ENCODE peak calls at places on chromosomes 16 and 17, in nine cellular contexts. Q, I, G, W, Y, T, V, C and L are unnamed samples.

GRCh38 chr16:290015-290680 is 7.2 kb downstream of the PDIA2 start:
- DNase-seq in T (no peak), W (no peak), C (no peak), Q (no peak), V (no peak), Y (peak; percentile 60), I (no peak), G (no peak), L (no peak)

GRCh38 chr17:1228752-1229353 is 41.4 kb upstream of the BHLHA9 start:
- DNase-seq in W (no peak), Q (no peak), V (no peak), I (no peak), Y (no peak), C (peak; percentile 31), T (no peak), G (no peak), L (no peak)

GRCh38 chr17:60421273-60422161 is 772 bp upstream of the CHCT1 start:
- DNase-seq in Y (peak; percentile 74), G (peak; percentile 77), Q (peak; percentile 86), T (peak; percentile 73), I (peak; percentile 26), W (peak; percentile 60), C (peak; percentile 82), V (no peak), L (no peak)

GRCh38 chr17:49787932-49788442 is 494 bp upstream of the KAT7 start:
- DNase-seq in Y (no peak), T (peak; percentile 26), C (peak; percentile 67), G (peak; percentile 20), Q (no peak), W (no peak), V (no peak), I (no peak), L (no peak)

GRCh38 chr17:59221159-59221847 is 992 bp downstream of the GDPD1 start:
- DNase-seq in G (peak; percentile 6), Q (no peak), C (no peak), V (no peak), Y (no peak), I (no peak), T (no peak), W (no peak), L (no peak)

GRCh38 chr17:13413001-13413400 is 188.7 kb downstream of the HS3ST3A1 start:
- DNase-seq in V (no peak), Q (no peak), C (no peak), T (no peak), I (no peak), W (no peak), Y (no peak), G (no peak), L (peak; percentile 27)

GRCh38 chr17:14310584-14310983 is 9.7 kb downstream of the HS3ST3B1 start:
- DNase-seq in Y (no peak), T (no peak), W (no peak), V (no peak), C (no peak), G (no peak), Q (no peak), I (peak; percentile 27), L (no peak)

GRCh38 chr16:64964126-64964540 is 157.7 kb downstream of the CDH11 start:
- DNase-seq in V (no peak), T (no peak), Y (no peak), G (no peak), W (no peak), C (no peak), I (no peak), Q (no peak), L (peak; percentile 72)

GRCh38 chr16:19555938-19556778 is 655 bp downstream of the VPS35L start:
- DNase-seq in W (no peak), V (no peak), G (peak; percentile 77), T (peak; percentile 15), Y (no peak), Q (no peak), C (peak; percentile 65), I (peak; percentile 27), L (peak; percentile 35)

GRCh38 chr17:50779747-50780363 is 12.5 kb upstream of the ANKRD40CL start:
- DNase-seq in V (no peak), Q (no peak), Y (no peak), I (no peak), G (no peak), C (no peak), T (peak; percentile 49), W (no peak), L (no peak)

GRCh38 chr16:24291932-24292331 is 35.8 kb downstream of the CACNG3 start:
- DNase-seq in V (no peak), W (no peak), Y (no peak), C (no peak), I (no peak), G (no peak), Q (no peak), T (no peak), L (no peak)

GRCh38 chr16:24289301-24289700 is 33.2 kb downstream of the CACNG3 start:
- DNase-seq in C (peak; percentile 6), W (no peak), V (no peak), Q (no peak), G (peak; percentile 71), Y (no peak), I (no peak), T (no peak), L (no peak)

GRCh38 chr16:24282129-24282528 is 26.0 kb downstream of the CACNG3 start:
- DNase-seq in G (no peak), C (no peak), V (no peak), W (no peak), Q (no peak), I (no peak), Y (no peak), T (no peak), L (no peak)

GRCh38 chr16:24288516-24288915 is 32.4 kb downstream of the CACNG3 start:
- DNase-seq in Y (no peak), I (no peak), W (no peak), C (no peak), Q (no peak), V (no peak), G (no peak), T (no peak), L (no peak)

DNA sequence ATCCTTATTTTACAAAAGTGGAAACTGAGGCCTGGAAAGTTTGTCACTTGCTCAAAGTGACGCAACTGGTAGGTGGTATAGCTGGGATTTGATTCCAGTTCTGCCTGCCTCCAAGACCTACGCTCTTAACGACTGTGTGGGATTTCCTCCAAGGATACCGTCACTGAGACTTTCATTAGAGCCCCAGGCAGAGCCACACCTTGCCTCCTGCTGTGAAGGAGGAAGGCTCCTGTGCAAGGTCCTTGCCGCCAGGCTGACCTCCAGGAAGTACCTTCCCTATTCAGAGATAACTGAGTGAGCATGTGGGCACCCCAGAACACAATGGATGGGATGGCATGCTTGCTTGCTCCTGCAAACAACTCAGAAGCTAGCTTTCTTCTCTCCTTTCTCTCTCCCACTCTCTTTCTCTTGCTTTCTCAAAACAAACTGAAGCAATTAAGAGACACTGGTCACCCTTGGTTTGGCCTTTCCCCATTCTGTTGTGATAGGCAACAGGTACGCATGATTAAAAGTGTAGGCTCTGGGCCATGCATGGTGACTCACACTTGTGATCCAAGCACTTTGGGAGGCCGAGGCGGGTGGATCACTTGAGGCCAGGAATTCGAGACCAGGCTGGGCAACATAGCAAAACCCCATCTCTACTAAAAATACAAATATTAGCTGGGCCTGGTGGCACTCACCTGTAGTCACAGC is 30.7 kb downstream of the CACNG3 start:
- DNase-seq in C (no peak), Q (no peak), G (no peak), I (no peak), T (no peak), W (no peak), V (no peak), Y (no peak), L (no peak)
- TF ChIP-seq CTCF in C (no peak), Q (no peak), G (no peak), I (no peak), T (no peak), W (no peak), V (no peak), Y (no peak), L (no peak)

DNA sequence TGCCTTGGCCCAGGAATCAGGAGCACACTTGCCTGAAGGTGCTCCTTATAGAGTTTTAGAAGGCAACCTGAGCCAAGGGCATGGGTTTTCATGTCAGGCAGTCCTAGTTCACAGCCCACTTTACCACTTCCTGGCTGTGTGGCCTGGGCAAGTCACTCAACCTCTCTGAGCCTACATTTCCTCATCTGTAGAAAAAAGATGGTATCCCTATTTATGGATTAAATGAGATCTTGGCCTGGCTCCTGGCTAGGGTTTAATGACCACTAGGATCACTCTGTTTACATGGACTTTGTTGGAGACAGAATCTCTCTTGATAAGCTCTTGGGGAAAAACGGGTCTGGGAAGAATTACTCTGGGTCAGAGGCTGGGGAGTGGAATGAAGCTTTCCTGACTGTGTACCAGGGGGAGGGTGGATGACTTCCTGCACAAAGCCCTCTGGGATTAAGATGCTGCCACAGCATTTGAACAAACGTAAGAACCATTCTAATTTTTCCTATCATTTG is 2.3 kb downstream of the MT2A start:
- DNase-seq in Y (no peak), W (no peak), V (no peak), T (no peak), G (no peak), I (no peak), C (no peak), Q (no peak), L (no peak)
- TF ChIP-seq CTCF in Y (no peak), W (no peak), V (no peak), T (no peak), G (no peak), I (no peak), C (no peak), Q (no peak), L (no peak)

DNA sequence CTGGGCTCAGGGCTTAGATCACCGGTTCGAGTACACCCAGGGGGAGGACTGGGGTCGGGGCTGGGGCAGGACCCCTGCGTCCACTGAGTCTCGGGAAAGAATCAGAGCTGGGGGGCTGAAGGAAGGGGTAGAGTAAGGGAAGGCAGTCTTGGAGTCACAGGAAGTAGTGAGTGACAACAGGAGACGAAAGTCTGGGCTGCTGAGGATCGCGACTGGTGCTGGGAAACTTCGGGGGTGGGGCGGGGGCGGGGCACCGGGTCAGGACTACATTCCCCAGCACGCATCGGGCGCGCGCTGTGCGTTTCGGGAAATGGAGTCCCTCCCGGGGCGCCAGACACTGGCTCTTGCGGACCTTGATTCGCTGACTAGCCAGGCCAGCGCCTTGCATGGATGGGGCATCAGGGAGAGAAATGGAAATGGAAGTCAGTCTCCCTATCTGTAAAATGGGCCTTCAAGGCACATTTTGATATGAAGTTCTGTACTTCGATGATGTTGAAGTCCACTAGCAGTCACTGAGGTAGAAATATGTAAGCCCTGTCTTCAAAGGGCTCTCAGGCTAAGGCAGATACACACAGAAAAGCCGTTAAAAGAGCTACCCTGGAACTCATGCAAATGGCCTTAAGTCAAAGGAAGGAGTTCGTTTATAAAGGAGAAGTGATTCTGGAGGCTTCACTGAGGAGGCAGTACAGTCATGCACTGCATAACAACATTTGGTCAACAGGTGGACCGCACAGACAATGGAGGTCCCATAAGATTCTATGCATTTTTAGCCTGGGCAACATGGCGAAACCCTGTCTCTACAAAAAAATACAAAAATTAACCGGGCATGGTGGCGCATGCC is 696 bp downstream of the CTF1 start:
- DNase-seq in G (peak; percentile 84), Q (peak; percentile 96), I (peak; percentile 74), C (peak; percentile 87), T (peak; percentile 77), W (peak; percentile 90), V (peak; percentile 72), Y (peak; percentile 91), L (peak; percentile 86)
- TF ChIP-seq CTCF in G (no peak), Q (no peak), I (no peak), C (no peak), T (no peak), W (no peak), V (no peak), Y (no peak), L (peak; percentile 15)

DNA sequence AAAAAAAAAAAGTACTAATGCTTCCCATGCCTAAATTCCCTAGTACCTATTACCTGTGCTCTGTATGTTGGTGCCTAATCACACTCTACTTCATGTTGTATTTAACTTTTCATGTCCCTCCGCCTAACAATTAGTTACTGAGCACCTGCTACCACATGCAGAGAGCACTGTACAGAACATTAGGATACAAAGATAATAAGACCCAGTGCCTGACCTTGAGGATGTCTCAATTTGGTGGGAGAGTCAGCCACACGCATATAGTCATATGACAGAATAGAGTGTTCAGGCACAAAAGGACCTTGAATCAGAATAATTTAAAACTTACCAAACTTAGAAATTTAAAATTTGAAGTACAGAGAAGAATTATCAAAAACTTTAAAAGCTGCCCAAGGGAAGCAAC is 42.1 kb downstream of the USP31 start:
- DNase-seq in Q (no peak), T (no peak), V (no peak), W (no peak), I (no peak), G (no peak), Y (no peak), C (no peak), L (no peak)
- TF ChIP-seq CTCF in Q (no peak), T (no peak), V (no peak), W (no peak), I (no peak), G (no peak), Y (no peak), C (no peak), L (no peak)